ENCODE peak calls at places on chromosomes 11 and 22, in seven cellular contexts. X is spleen, E is HCT116, Z is stomach, O is SK-N-SH, T is K562, K is Panc1. W is an unnamed sample. For H3K36me3, the result is how much of the 10 kb centered on the place peaks cover.

GRCh38 chr11:72398058-72398758 is 36.1 kb downstream of the CLPB start:
- DNase-seq in E (peak), T (no peak), K (no peak), Z (no peak), O (no peak), X (no peak), W (no peak)

GRCh38 chr11:116420770-116421528 is 351.8 kb downstream of the BUD13 start:
- DNase-seq in Z (peak), O (no peak), X (no peak), K (no peak), T (no peak), E (peak), W (no peak)

GRCh38 chr22:47245786-47246185 is 483.3 kb downstream of the TBC1D22A start:
- DNase-seq in O (no peak), E (no peak), K (no peak), Z (no peak), X (no peak), T (no peak), W (no peak)

GRCh38 chr22:11598492-11599440 is 3929.2 kb upstream of the OR11H1 start:
- DNase-seq in K (no peak), Z (no peak), X (peak), T (no peak), E (no peak), O (no peak), W (no peak)

GRCh38 chr11:102761646-102762238 is 18.7 kb downstream of the MMP10 start:
- DNase-seq in K (no peak), O (no peak), X (no peak), T (no peak), E (no peak), Z (no peak), W (no peak)

GRCh38 chr11:65880844-65881421 is 1.3 kb downstream of the CTSW start:
- DNase-seq in O (no peak), Z (no peak), K (no peak), E (no peak), X (peak), T (no peak), W (no peak)

GRCh38 chr11:32173435-32173834 is 82.6 kb downstream of the RCN1 start:
- DNase-seq in Z (peak), E (peak), K (no peak), T (peak), X (no peak), O (peak), W (no peak)

GRCh38 chr11:133918606-133919260 is 38.0 kb downstream of the IGSF9B start:
- DNase-seq in X (no peak), Z (no peak), T (no peak), O (no peak), K (no peak), E (no peak), W (no peak)

GRCh38 chr11:8811571-8811970 is 99.4 kb upstream of the AKIP1 start:
- DNase-seq in K (no peak), E (no peak), X (no peak), Z (no peak), O (no peak), T (no peak), W (no peak)

GRCh38 chr11:106424111-106424510 is 346.6 kb downstream of the AASDHPPT start:
- DNase-seq in E (no peak), T (no peak), X (no peak), O (no peak), Z (no peak), K (no peak), W (no peak)

GRCh38 chr22:48254311-48254873 is 1491.9 kb downstream of the TBC1D22A start:
- DNase-seq in Z (no peak), O (no peak), X (peak), T (no peak), E (no peak), K (no peak), W (no peak)

GRCh38 chr11:37504925-37505324 is 906.9 kb upstream of the RAG2 start:
- DNase-seq in Z (no peak), E (no peak), T (no peak), O (no peak), X (no peak), K (no peak), W (no peak)

GRCh38 chr11:110097459-110098012 is 4.3 kb downstream of the ZC3H12C start:
- DNase-seq in K (no peak), T (no peak), O (no peak), Z (no peak), E (no peak), X (no peak), W (no peak)

GRCh38 chr22:19691721-19692341 is 22.5 kb upstream of the SEPTIN5 start:
- DNase-seq in E (peak), Z (no peak), X (peak), O (no peak), T (peak), K (no peak), W (no peak)

GRCh38 chr22:43128928-43129424 is 14.2 kb downstream of the MCAT start:
- DNase-seq in T (peak), E (no peak), Z (peak), K (no peak), X (no peak), O (no peak), W (no peak)

GRCh38 chr11:109197656-109198055 is 224.3 kb upstream of the C11orf87 start:
- DNase-seq in T (no peak), K (no peak), E (no peak), X (no peak), O (no peak), Z (no peak), W (no peak)

GRCh38 chr11:127656266-127656879 is 655.8 kb upstream of the KIRREL3 start:
- DNase-seq in T (no peak), K (no peak), X (no peak), Z (no peak), O (no peak), E (no peak), W (no peak)

GRCh38 chr11:120389693-120390584 is 53.7 kb downstream of the ARHGEF12 start:
- DNase-seq in O (no peak), E (no peak), X (no peak), T (no peak), K (no peak), Z (no peak), W (no peak)

GRCh38 chr22:46661221-46661851 is 41.1 kb downstream of the GRAMD4 start:
- DNase-seq in Z (no peak), X (no peak), T (no peak), E (peak), K (no peak), O (peak), W (no peak)

GRCh38 chr11:102476069-102476468 is 23.5 kb upstream of the TMEM123 start:
- DNase-seq in E (no peak), K (no peak), Z (no peak), T (no peak), X (no peak), O (no peak), W (no peak)

GRCh38 chr22:46766611-46767010 is 4.2 kb downstream of the TBC1D22A start:
- DNase-seq in E (no peak), X (peak), Z (no peak), T (no peak), K (no peak), O (no peak), W (no peak)

GRCh38 chr11:31812392-31813241 is 1.5 kb upstream of the PAX6 start:
- DNase-seq in T (no peak), E (no peak), Z (no peak), K (no peak), X (peak), O (peak), W (no peak)

GRCh38 chr11:119092880-119093665 is 8.4 kb downstream of the HMBS start:
- DNase-seq in K (no peak), O (no peak), X (no peak), T (peak), E (no peak), Z (peak), W (no peak)
- TF ChIP-seq POLR2AphosphoS5 in K (no peak), O (no peak), X (no peak), T (no peak), E (peak), Z (no peak), W (peak)

DNA sequence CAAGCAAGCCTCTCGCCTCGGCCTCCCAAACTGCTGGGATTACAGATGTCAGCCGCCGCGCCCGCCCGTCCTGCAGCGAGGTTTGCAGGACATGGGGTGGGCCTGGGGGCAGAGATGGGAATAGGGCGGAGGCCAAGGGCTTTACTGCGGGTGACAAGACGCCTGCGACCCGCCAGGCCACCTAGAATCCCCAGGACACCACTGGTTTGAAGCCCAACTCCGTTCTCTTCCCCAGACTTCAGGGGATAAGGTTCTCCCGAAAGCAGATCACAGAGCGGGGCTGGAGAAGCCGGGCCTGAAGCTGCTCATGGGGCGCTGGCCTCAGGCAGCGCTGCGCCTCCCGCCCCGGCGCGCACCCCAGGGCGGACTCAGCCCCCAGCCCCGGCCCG is 354 bp downstream of the POLR2L start:
- DNase-seq in T (no peak), X (no peak), E (no peak), O (no peak), K (no peak), Z (no peak), W (no peak)
- H3K36me3 ChIP-seq in T (under half), X (under half), E (under half), O (under half), K (under half), Z (under half), W (under half)

DNA sequence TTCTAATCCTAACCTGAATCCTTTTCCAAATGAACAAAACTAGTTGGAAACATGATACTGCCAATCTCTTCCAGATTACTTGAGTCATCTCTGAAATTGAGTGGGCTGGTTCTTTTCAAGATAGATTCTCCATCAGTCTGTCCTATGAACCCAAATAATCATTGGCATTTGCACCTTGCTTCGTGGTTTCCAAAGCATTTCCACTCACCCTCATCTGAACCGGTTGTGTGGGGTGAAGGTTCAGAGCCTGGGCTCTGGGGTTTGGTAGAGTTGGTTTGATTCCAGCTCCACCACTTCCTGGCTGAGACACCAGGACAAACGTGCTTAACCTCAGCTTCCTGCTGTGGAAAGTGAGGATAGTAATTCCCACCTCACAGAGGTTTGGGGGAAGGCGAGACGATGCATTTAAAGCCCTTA is 206.4 kb upstream of the E2F8 start:
- DNase-seq in T (no peak), X (no peak), K (no peak), Z (no peak), O (no peak), E (no peak), W (no peak)
- H3K27ac ChIP-seq in T (no peak), X (no peak), K (no peak), Z (no peak), O (no peak), E (no peak), W (no peak)

GRCh38 chr22:41907436-41908401 is 7.2 kb downstream of the SHISA8 start:
- DNase-seq in K (no peak), E (no peak), X (no peak), T (no peak), O (no peak), Z (no peak), W (no peak)
- TF ChIP-seq POLR2AphosphoS5 in K (no peak), E (no peak), X (peak), T (no peak), O (no peak), Z (no peak), W (no peak)

GRCh38 chr11:118887219-118887618 is 3.5 kb downstream of the CXCR5 start:
- DNase-seq in O (no peak), E (no peak), K (no peak), X (no peak), Z (no peak), T (no peak), W (no peak)
- H3K36me3 ChIP-seq in O (under half), E (under half), K (under half), X (under half), Z (under half), T (under half), W (under half)